ENCODE peak calls at places on chromosomes 16 and 17, in six cellular contexts. M, W, T, Z, C and H are unnamed samples.

GRCh38 chr17:9729034-9729650 is 62.2 kb downstream of the DHRS7C start:
- DNase-seq in Z (no peak), W (no peak), C (peak), M (peak), T (no peak), H (peak)

GRCh38 chr16:66616592-66616991 is 12.1 kb downstream of the CMTM3 start:
- DNase-seq in C (no peak), Z (no peak), M (no peak), T (no peak), W (no peak), H (no peak)

GRCh38 chr17:68981288-68981687 is 26.1 kb upstream of the ABCA8 start:
- DNase-seq in T (peak), M (peak), Z (no peak), W (no peak), C (no peak), H (no peak)

GRCh38 chr16:2429771-2430663 is 770 bp downstream of the CCNF start:
- DNase-seq in C (peak), W (no peak), T (no peak), Z (no peak), M (peak), H (no peak)

GRCh38 chr17:56310780-56311179 is 157.5 kb downstream of the ANKFN1 start:
- DNase-seq in C (no peak), Z (no peak), W (no peak), M (no peak), T (no peak), H (no peak)

GRCh38 chr17:66834919-66835454 is at the start of gene CACNG5:
- DNase-seq in Z (no peak), W (no peak), T (no peak), M (peak), C (peak), H (no peak)

GRCh38 chr16:50842589-50842988 is 100.7 kb downstream of the CYLD start:
- DNase-seq in C (no peak), T (no peak), W (no peak), M (no peak), Z (peak), H (no peak)

GRCh38 chr16:84274515-84274914 is 20.2 kb upstream of the WFDC1 start:
- DNase-seq in Z (no peak), W (no peak), M (no peak), C (no peak), T (no peak), H (no peak)

GRCh38 chr17:38749222-38750043 is 1.3 kb upstream of the PCGF2 start:
- DNase-seq in Z (no peak), W (no peak), M (no peak), C (no peak), T (peak), H (peak)

GRCh38 chr16:56294599-56294998 is 103.3 kb downstream of the GNAO1 start:
- DNase-seq in W (no peak), C (no peak), M (peak), T (no peak), Z (no peak), H (no peak)

GRCh38 chr17:39972271-39972670 is 8.3 kb upstream of the PSMD3 start:
- DNase-seq in W (no peak), C (no peak), T (no peak), M (no peak), Z (no peak), H (no peak)

GRCh38 chr16:79972053-79972704 is 371.6 kb upstream of the MAF start:
- DNase-seq in W (no peak), C (no peak), Z (no peak), T (no peak), M (no peak), H (no peak)

GRCh38 chr17:81427446-81428120 is 32.3 kb downstream of the BAHCC1 start:
- DNase-seq in M (no peak), Z (no peak), T (peak), W (no peak), C (no peak), H (no peak)

GRCh38 chr17:75516619-75517276 is 420 bp downstream of the TSEN54 start:
- DNase-seq in C (peak), M (no peak), Z (no peak), W (peak), T (peak), H (peak)

GRCh38 chr17:386145-386876 is 33.7 kb upstream of the RPH3AL start:
- DNase-seq in Z (peak), C (peak), W (peak), M (peak), T (peak), H (peak)

GRCh38 chr17:46154151-46154816 is 38.9 kb downstream of the KANSL1 start:
- DNase-seq in C (no peak), W (no peak), Z (no peak), T (no peak), M (no peak), H (no peak)

GRCh38 chr17:46194393-46195216 is 1.4 kb upstream of the KANSL1 start:
- DNase-seq in Z (peak), T (no peak), W (peak), C (peak), M (peak), H (no peak)

GRCh38 chr17:58200024-58200633 is 7.6 kb downstream of the EPX start:
- DNase-seq in Z (peak), C (peak), M (peak), W (peak), T (peak), H (peak)